ENCODE peak calls at places on chromosomes 7 and 10, in five cellular contexts. N is hepatocyte, X is thyroid gland, W is colonic mucosa, Z is osteocyte. M is an unnamed sample.
A peak's percentile ranks its signal among the peaks of the same experiment; 100 is the strongest.

GRCh38 chr7:140176271-140176701 is 497 bp downstream of the KDM7A start:
- DNase-seq in N (peak; percentile 58), X (peak; percentile 27), W (no peak), Z (no peak), M (peak; percentile 45)

GRCh38 chr7:130352335-130353074 is 7.9 kb downstream of the CPA5 start:
- DNase-seq in N (no peak), X (peak; percentile 22), W (no peak), Z (no peak), M (peak; percentile 81)

GRCh38 chr10:84587789-84588188 is 259.4 kb downstream of the CCSER2 start:
- DNase-seq in N (no peak), X (no peak), W (no peak), Z (no peak), M (no peak)

GRCh38 chr7:114263219-114263618 is 151.4 kb upstream of the FOXP2 start:
- DNase-seq in N (no peak), X (no peak), W (no peak), Z (no peak), M (no peak)

GRCh38 chr7:37208528-37208927 is 240.1 kb downstream of the ELMO1 start:
- DNase-seq in N (peak; percentile 84), X (peak; percentile 79), W (peak; percentile 60), Z (no peak), M (peak; percentile 71)

GRCh38 chr7:157543791-157544190 is 207.0 kb downstream of the DNAJB6 start:
- DNase-seq in N (no peak), X (no peak), W (no peak), Z (no peak), M (no peak)

GRCh38 chr7:44959433-44959951 is 19.3 kb downstream of the MYO1G start:
- DNase-seq in N (no peak), X (no peak), W (no peak), Z (no peak), M (no peak)

GRCh38 chr10:30873408-30873807 is 158.3 kb downstream of the ZNF438 start:
- DNase-seq in N (no peak), X (no peak), W (no peak), Z (no peak), M (no peak)

GRCh38 chr7:158015403-158016116 is 572.1 kb downstream of the PTPRN2 start:
- DNase-seq in N (no peak), X (no peak), W (no peak), Z (no peak), M (no peak)

GRCh38 chr10:45443101-45444009 is 69.3 kb downstream of the ALOX5 start:
- DNase-seq in N (no peak), X (no peak), W (peak; percentile 16), Z (peak; percentile 86), M (no peak)

GRCh38 chr10:21257191-21257590 is 268.3 kb downstream of the SKIDA1 start:
- DNase-seq in N (no peak), X (no peak), W (no peak), Z (no peak), M (no peak)

DNA sequence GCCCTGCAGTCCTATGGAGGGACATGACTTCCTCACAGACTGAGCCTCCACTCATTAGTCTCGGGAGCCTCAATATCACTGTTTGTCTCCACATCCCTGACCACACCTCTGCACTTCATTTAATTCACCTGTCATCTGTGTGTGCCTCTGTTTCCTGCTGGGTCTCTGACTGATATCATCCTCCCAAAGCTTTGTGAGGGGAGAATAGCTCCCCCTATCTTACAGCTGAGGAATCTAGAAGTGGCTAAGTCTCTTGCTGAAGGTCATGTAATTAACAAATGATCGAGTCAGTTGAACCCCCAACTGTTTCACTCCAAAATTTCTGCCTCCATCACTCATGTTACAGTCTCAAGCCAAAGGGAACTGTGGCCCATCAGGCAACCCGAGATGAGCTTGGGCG is 5.5 kb upstream of the CPXM2 start:
- DNase-seq in N (no peak), X (no peak), W (no peak), Z (no peak), M (no peak)
- TF ChIP-seq CTCF in N (peak; percentile 17), X (no peak), W (no peak), Z (no peak), M (peak; percentile 16)

DNA sequence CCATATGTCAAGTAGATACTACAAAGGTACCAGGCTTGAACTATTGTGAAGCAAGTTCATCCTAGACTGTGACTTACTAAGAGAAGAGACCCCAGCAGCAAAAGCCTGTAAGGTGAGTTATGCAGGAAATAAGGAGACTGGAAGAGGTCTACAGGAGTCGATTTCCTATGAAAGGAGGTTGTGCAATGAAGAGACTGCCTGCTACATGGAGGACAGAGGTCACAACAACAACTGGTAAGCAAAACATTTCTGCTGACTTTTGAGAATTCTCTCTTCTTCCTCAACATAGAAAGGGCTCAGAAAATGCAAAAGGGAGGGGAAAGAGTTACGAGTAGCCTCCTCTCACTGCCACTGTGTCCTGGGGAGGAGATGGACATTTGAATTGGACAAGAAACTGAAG is 42.4 kb downstream of the PDK4 start:
- DNase-seq in N (no peak), X (no peak), W (no peak), Z (no peak), M (peak; percentile 35)
- TF ChIP-seq CTCF in N (no peak), X (no peak), W (no peak), Z (no peak), M (no peak)

DNA sequence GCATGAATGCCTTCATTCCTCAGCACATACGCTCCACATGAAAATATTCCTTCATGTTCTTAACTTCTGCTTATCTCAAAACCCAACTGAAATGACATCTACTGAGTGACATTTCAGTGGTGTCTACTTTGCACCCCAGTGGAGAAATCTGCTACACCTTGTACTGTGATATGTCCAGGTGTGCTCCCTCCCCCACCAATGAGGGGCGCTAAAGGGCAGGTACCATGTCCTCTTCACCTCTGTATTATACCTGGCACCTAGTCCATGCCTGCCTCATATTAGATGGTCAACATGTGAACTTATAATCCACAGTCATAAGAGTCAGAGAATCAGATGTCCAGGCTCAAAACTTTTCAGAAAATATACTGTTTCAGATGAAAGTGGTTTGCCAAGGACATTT is 2.1 kb downstream of the PAXIP1 start:
- DNase-seq in N (no peak), X (no peak), W (peak; percentile 40), Z (no peak), M (no peak)
- TF ChIP-seq CTCF in N (no peak), X (no peak), W (no peak), Z (no peak), M (no peak)

GRCh38 chr7:110130669-110131068 is 960.3 kb upstream of the LRRN3 start:
- DNase-seq in N (no peak), X (no peak), W (no peak), Z (no peak), M (no peak)
- TF ChIP-seq CTCF in N (peak; percentile 50), X (no peak), W (no peak), Z (peak; percentile 41), M (no peak)